ENCODE peak calls at places on chromosomes 4 and X, in seven cellular contexts. O is cardiac fibroblast, Q is BE2C, F is breast epithelium, G is lower leg skin, I is heart right ventricle, A is Panc1. U is an unnamed sample.

GRCh38 chrX:41238543-41238942 is 95.4 kb upstream of the DDX3X start:
- DNase-seq in O (peak), Q (no peak), F (no peak), G (no peak), I (no peak), A (no peak), U (no peak)

GRCh38 chrX:153703036-153703370 is 15.3 kb downstream of the SLC6A8 start:
- DNase-seq in O (peak), Q (no peak), F (peak), G (no peak), I (peak), A (no peak), U (peak)

GRCh38 chr4:161642708-161643107 is 521.1 kb downstream of the FSTL5 start:
- DNase-seq in O (peak), Q (no peak), F (no peak), G (no peak), I (no peak), A (no peak), U (no peak)

GRCh38 chr4:35963383-35963782 is 280.9 kb downstream of the ARAP2 start:
- DNase-seq in O (no peak), Q (no peak), F (no peak), G (no peak), I (no peak), A (no peak), U (no peak)

GRCh38 chrX:964831-965416 is 247.5 kb downstream of the CRLF2 start:
- DNase-seq in O (no peak), Q (no peak), F (no peak), G (peak), I (no peak), A (no peak), U (no peak)

GRCh38 chr4:108714880-108715279 is 48.0 kb downstream of the ETNPPL start:
- DNase-seq in O (no peak), Q (no peak), F (no peak), G (no peak), I (no peak), A (no peak), U (no peak)

GRCh38 chrX:17032351-17032750 is 85.9 kb downstream of the REPS2 start:
- DNase-seq in O (peak), Q (no peak), F (no peak), G (no peak), I (no peak), A (no peak), U (no peak)

GRCh38 chrX:106802388-106803275 is at the start of gene TBC1D8B:
- DNase-seq in O (peak), Q (peak), F (peak), G (peak), I (peak), A (peak), U (peak)

GRCh38 chrX:129572422-129572821 is 32.4 kb downstream of the OCRL start:
- DNase-seq in O (no peak), Q (no peak), F (no peak), G (no peak), I (no peak), A (no peak), U (no peak)

GRCh38 chrX:136710324-136710951 is 62.5 kb downstream of the CD40LG start:
- DNase-seq in O (peak), Q (no peak), F (no peak), G (no peak), I (no peak), A (no peak), U (no peak)

GRCh38 chrX:16445166-16445752 is 204.7 kb upstream of the S100G start:
- DNase-seq in O (peak), Q (peak), F (no peak), G (no peak), I (no peak), A (peak), U (no peak)

DNA sequence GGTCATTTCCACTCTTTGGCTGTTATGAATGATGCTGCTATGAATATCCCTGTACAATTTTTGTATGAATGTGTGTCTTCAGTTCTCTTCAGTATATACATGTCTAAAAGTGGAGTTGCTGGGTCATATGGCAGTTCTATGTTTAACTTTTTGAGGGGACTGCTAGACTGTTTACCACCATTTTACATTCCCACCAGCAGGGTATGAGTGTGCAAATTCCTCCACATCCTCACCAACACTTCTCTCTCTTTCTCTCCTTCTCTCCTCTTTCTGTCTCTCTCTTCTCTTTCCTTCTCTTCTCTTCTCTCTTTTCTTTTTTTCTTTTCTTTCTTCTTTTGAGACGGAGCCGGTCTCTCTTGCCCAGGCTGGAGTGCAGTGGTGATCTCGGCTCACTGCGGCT is 7.8 kb downstream of the WWC2 start:
- DNase-seq in O (no peak), Q (no peak), F (no peak), G (no peak), I (no peak), A (no peak), U (no peak)
- TF ChIP-seq CTCF in O (peak), Q (peak), F (no peak), G (no peak), I (no peak), A (no peak), U (no peak)

GRCh38 chr4:27178066-27178465 is 317.4 kb downstream of the STIM2 start:
- DNase-seq in O (no peak), Q (no peak), F (no peak), G (no peak), I (no peak), A (no peak), U (no peak)
- H3K4me3 ChIP-seq in O (no peak), Q (no peak), F (no peak), G (no peak), I (no peak), A (no peak), U (no peak)

DNA sequence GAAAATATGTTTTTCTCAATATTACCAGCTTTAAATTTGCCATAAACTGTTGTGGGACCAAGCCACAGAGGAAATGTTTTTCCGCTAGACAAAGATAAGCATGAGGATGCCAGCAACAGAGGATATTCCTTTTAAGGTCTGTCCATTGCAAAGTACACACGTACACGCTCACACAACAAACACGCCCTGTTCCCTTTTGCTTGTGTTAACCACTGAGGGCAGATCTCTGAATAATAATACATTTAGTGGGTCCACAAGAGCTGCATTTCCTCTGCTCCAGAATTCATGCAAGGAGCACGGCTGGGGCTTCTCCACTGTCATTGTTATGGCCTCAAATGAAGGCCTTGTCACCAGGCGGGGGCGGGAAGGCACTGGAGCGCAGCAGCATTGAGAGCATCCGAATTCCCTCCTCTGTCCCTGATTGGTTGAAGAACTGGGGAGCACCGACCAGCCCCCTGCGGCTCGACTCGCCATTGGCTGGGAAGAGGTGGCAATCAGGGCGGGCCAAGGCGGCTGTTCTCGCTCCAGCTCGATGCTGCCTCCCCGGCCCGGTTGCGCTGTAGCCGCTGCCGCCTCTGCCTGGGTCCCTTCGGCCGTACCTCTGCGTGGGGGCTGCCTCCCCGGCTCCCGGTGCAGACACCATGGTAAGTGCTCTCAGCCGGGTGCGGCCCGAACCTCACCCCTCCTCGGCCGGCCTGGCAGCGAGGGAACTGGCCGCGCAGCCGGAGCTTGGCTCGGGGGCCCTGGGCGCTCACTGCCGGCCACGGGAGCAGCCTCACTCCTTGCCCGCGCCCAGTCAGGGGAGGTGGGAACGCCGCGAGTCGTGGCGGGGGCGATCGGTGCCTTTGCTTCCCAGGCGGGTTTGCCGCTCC is at the start of gene GUCY1B1:
- DNase-seq in O (peak), Q (peak), F (peak), G (peak), I (peak), A (no peak), U (peak)
- TF ChIP-seq CTCF in O (peak), Q (peak), F (peak), G (no peak), I (peak), A (peak), U (peak)

GRCh38 chr4:664713-665231 is 9.3 kb downstream of the ATP5ME start:
- DNase-seq in O (no peak), Q (no peak), F (no peak), G (no peak), I (peak), A (no peak), U (no peak)
- H3K4me3 ChIP-seq in O (no peak), Q (no peak), F (peak), G (no peak), I (no peak), A (no peak), U (no peak)

GRCh38 chr4:186604124-186604627 is 48.8 kb upstream of the MTNR1A start:
- DNase-seq in O (no peak), Q (no peak), F (no peak), G (no peak), I (no peak), A (no peak), U (no peak)
- TF ChIP-seq CTCF in O (no peak), Q (no peak), F (no peak), G (no peak), I (no peak), A (no peak), U (no peak)

DNA sequence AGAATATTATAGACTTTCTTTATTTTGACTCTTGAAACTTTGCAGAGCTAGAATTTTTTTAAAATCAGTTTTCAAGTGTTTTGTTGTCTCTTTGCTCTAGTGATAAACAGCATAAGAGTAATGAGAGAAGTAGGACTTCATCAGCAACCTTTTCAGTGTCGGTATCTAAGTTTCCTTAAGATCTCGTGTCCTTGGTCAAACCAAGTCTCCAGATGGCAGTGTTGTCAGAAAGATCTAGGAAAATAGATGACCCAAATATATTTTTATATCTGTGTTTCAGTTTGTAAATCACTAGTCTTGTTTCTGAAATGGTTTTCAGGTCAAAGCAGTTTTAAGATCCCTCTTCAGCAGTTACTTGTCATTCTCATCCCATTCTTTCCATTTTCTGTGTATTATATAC is 438.3 kb downstream of the RAPGEF2 start:
- DNase-seq in O (no peak), Q (no peak), F (no peak), G (no peak), I (no peak), A (no peak), U (no peak)
- H3K4me3 ChIP-seq in O (no peak), Q (no peak), F (no peak), G (no peak), I (no peak), A (no peak), U (no peak)

GRCh38 chrX:70774223-70774622 is 134.3 kb downstream of the TEX11 start:
- DNase-seq in O (no peak), Q (no peak), F (no peak), G (no peak), I (no peak), A (no peak), U (no peak)

DNA sequence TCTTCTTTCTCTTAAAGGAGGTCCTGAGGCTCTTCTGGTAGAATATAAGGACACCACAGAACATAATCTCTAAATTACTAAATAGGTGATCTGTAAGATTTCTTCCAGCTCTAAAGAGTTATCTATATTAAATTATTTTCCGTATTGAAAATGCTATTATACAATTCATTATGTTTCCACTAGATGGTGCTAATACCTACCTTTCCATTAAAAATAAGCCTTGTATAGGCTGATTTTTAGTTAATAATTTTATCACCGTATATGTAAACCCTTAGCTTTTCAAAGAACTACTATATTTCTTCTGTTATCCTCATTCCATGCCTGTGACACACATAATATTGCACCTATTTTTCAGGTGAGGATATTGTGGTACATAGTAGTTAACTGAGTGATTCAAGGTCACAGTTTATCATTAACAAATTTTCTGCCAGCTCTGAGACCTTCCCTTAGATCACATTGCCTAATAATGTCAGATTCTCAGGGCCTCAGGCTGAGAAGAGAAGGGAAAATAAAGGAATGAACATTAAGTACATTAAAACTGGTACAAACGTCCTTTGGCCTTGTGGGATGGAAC is 138.8 kb downstream of the TEX11 start:
- DNase-seq in O (peak), Q (no peak), F (no peak), G (no peak), I (no peak), A (no peak), U (no peak)
- TF ChIP-seq CTCF in O (peak), Q (no peak), F (peak), G (no peak), I (peak), A (peak), U (peak)

GRCh38 chr4:7618361-7618760 is 183.6 kb upstream of the PSAPL1 start:
- DNase-seq in O (no peak), Q (no peak), F (no peak), G (no peak), I (no peak), A (no peak), U (no peak)

GRCh38 chr4:7622371-7622770 is 187.6 kb upstream of the PSAPL1 start:
- DNase-seq in O (no peak), Q (peak), F (no peak), G (no peak), I (no peak), A (no peak), U (no peak)

GRCh38 chr4:7621252-7621651 is 186.5 kb upstream of the PSAPL1 start:
- DNase-seq in O (no peak), Q (no peak), F (no peak), G (no peak), I (no peak), A (no peak), U (no peak)

GRCh38 chr4:7620814-7621176 is 186.1 kb upstream of the PSAPL1 start:
- DNase-seq in O (no peak), Q (no peak), F (no peak), G (no peak), I (no peak), A (no peak), U (no peak)

GRCh38 chr4:7620086-7620813 is 185.5 kb upstream of the PSAPL1 start:
- DNase-seq in O (no peak), Q (no peak), F (no peak), G (no peak), I (no peak), A (no peak), U (no peak)
- H3K4me3 ChIP-seq in O (no peak), Q (no peak), F (no peak), G (no peak), I (no peak), A (no peak), U (no peak)

GRCh38 chr4:149884046-149884445 is 68.4 kb upstream of the IQCM start:
- DNase-seq in O (no peak), Q (no peak), F (no peak), G (no peak), I (peak), A (no peak), U (no peak)
- TF ChIP-seq CTCF in O (no peak), Q (no peak), F (no peak), G (no peak), I (no peak), A (no peak), U (no peak)

GRCh38 chrX:84187501-84188319 is at the start of gene RPS6KA6:
- DNase-seq in O (no peak), Q (peak), F (peak), G (peak), I (peak), A (no peak), U (peak)
- H3K4me3 ChIP-seq in O (peak), Q (peak), F (peak), G (peak), I (peak), A (no peak), U (peak)